ENCODE peak calls at places on chromosomes 1 and 21, in nine cellular contexts. N, Z, G, R, X, D, O, Q and H are unnamed samples.

GRCh38 chr21:44872568-44873355 is 728 bp downstream of the PTTG1IP start:
- DNase-seq in N (peak; percentile 53), Z (peak; percentile 21), G (peak; percentile 55), R (no peak), X (no peak), D (peak; percentile 31), O (peak; percentile 83), Q (peak; percentile 61), H (no peak)

GRCh38 chr1:227273557-227273956 is 44.7 kb downstream of the CDC42BPA start:
- DNase-seq in N (peak; percentile 39), Z (no peak), G (peak; percentile 25), R (no peak), X (peak; percentile 56), D (peak; percentile 29), O (no peak), Q (peak; percentile 31), H (no peak)

GRCh38 chr21:34336756-34337391 is 26.9 kb upstream of the KCNE2 start:
- DNase-seq in N (peak; percentile 48), Z (peak; percentile 21), G (peak; percentile 86), R (no peak), X (no peak), D (no peak), O (peak; percentile 88), Q (peak; percentile 39), H (no peak)

GRCh38 chr21:45291613-45292398 is 4.1 kb upstream of the POFUT2 start:
- DNase-seq in N (no peak), Z (no peak), G (no peak), R (no peak), X (no peak), D (no peak), O (peak; percentile 45), Q (no peak), H (no peak)

GRCh38 chr1:214124281-214124805 is 136.6 kb downstream of the PROX1 start:
- DNase-seq in N (peak; percentile 83), Z (no peak), G (peak; percentile 25), R (no peak), X (no peak), D (no peak), O (no peak), Q (no peak), H (no peak)

GRCh38 chr1:163202833-163203451 is at the start of gene RGS5:
- DNase-seq in N (peak; percentile 78), Z (no peak), G (peak; percentile 62), R (no peak), X (no peak), D (no peak), O (peak; percentile 42), Q (peak; percentile 78), H (no peak)

GRCh38 chr1:9200441-9200840 is 34.1 kb upstream of the H6PD start:
- DNase-seq in N (no peak), Z (no peak), G (peak; percentile 69), R (no peak), X (no peak), D (no peak), O (peak; percentile 74), Q (no peak), H (no peak)

GRCh38 chr21:40606341-40606740 is 240.6 kb downstream of the DSCAM start:
- DNase-seq in N (no peak), Z (no peak), G (no peak), R (no peak), X (no peak), D (no peak), O (no peak), Q (no peak), H (no peak)

GRCh38 chr1:225424562-225425210 is 3.2 kb downstream of the LBR start:
- DNase-seq in N (no peak), Z (no peak), G (peak; percentile 79), R (no peak), X (peak; percentile 48), D (no peak), O (peak; percentile 83), Q (peak; percentile 93), H (no peak)

GRCh38 chr1:210600421-210601195 is 271.9 kb downstream of the HHAT start:
- DNase-seq in N (no peak), Z (no peak), G (peak; percentile 63), R (no peak), X (no peak), D (no peak), O (no peak), Q (peak; percentile 31), H (no peak)

GRCh38 chr1:219271914-219272545 is 98.4 kb downstream of the LYPLAL1 start:
- DNase-seq in N (no peak), Z (no peak), G (no peak), R (no peak), X (no peak), D (no peak), O (peak; percentile 42), Q (peak; percentile 65), H (peak; percentile 64)

GRCh38 chr1:228366062-228366850 is 40.4 kb downstream of the TRIM11 start:
- DNase-seq in N (no peak), Z (no peak), G (no peak), R (no peak), X (no peak), D (no peak), O (peak; percentile 80), Q (no peak), H (no peak)

GRCh38 chr21:38325216-38325615 is 68.4 kb downstream of the KCNJ15 start:
- DNase-seq in N (no peak), Z (no peak), G (no peak), R (no peak), X (no peak), D (no peak), O (no peak), Q (no peak), H (no peak)

GRCh38 chr1:179001451-179001850 is 24.2 kb upstream of the FAM20B start:
- DNase-seq in N (no peak), Z (no peak), G (no peak), R (no peak), X (no peak), D (no peak), O (peak; percentile 9), Q (no peak), H (no peak)

GRCh38 chr1:228273720-228274451 is 66.0 kb downstream of the OBSCN start:
- DNase-seq in N (no peak), Z (no peak), G (no peak), R (no peak), X (no peak), D (no peak), O (no peak), Q (no peak), H (no peak)

GRCh38 chr1:53995683-53996082 is 22.3 kb downstream of the LDLRAD1 start:
- DNase-seq in N (no peak), Z (no peak), G (no peak), R (no peak), X (no peak), D (no peak), O (no peak), Q (no peak), H (no peak)

GRCh38 chr1:181659348-181659957 is 176.1 kb downstream of the CACNA1E start:
- DNase-seq in N (no peak), Z (no peak), G (no peak), R (no peak), X (no peak), D (no peak), O (no peak), Q (no peak), H (no peak)

GRCh38 chr1:223331929-223332328 is 32.0 kb downstream of the SUSD4 start:
- DNase-seq in N (no peak), Z (no peak), G (peak; percentile 47), R (no peak), X (peak; percentile 50), D (no peak), O (no peak), Q (peak; percentile 81), H (no peak)

GRCh38 chr1:152460529-152460899 is 46.5 kb upstream of the CRNN start:
- DNase-seq in N (no peak), Z (no peak), G (no peak), R (no peak), X (no peak), D (no peak), O (no peak), Q (no peak), H (no peak)

GRCh38 chr1:206680279-206680678 is 4.4 kb upstream of the MAPKAPK2 start:
- DNase-seq in N (no peak), Z (no peak), G (no peak), R (no peak), X (no peak), D (no peak), O (no peak), Q (no peak), H (no peak)

GRCh38 chr1:226355679-226356583 is 47.0 kb upstream of the LIN9 start:
- DNase-seq in N (no peak), Z (no peak), G (peak; percentile 8), R (no peak), X (no peak), D (no peak), O (no peak), Q (no peak), H (peak; percentile 86)

GRCh38 chr1:35556494-35557117 is 597 bp downstream of the KIAA0319L start:
- DNase-seq in N (no peak), Z (no peak), G (no peak), R (no peak), X (no peak), D (no peak), O (no peak), Q (no peak), H (no peak)